ENCODE peak calls at places on chromosomes 5 and 9, in eight cellular contexts. O, M, D, B, I, V, S and T are unnamed samples.
A peak's percentile ranks its signal among the peaks of the same experiment; 100 is the strongest.

GRCh38 chr9:2065704-2066103 is 50.6 kb downstream of the SMARCA2 start:
- DNase-seq in B (no peak), S (no peak), I (no peak), M (no peak), D (no peak), O (no peak), V (no peak), T (no peak)

GRCh38 chr9:136220017-136220729 is 15.2 kb upstream of the LHX3 start:
- DNase-seq in M (no peak), B (no peak), I (peak; percentile 53), V (no peak), O (peak; percentile 45), S (no peak), D (no peak), T (peak; percentile 58)

GRCh38 chr5:112637343-112637742 is 100.3 kb upstream of the APC start:
- DNase-seq in S (no peak), O (no peak), D (no peak), I (no peak), M (no peak), B (no peak), V (no peak), T (no peak)

GRCh38 chr9:110880123-110880522 is 158.1 kb downstream of the LPAR1 start:
- DNase-seq in O (no peak), S (no peak), M (no peak), B (no peak), V (no peak), D (no peak), I (peak; percentile 10), T (no peak)

GRCh38 chr9:87206064-87206661 is 258.9 kb upstream of the GAS1 start:
- DNase-seq in O (no peak), M (no peak), B (no peak), I (no peak), V (no peak), S (no peak), D (no peak), T (no peak)

GRCh38 chr9:81002242-81002641 is 687.1 kb downstream of the TLE1 start:
- DNase-seq in O (peak; percentile 18), B (no peak), S (no peak), I (peak; percentile 56), V (no peak), M (no peak), D (no peak), T (no peak)

GRCh38 chr5:159913048-159913447 is 3.2 kb upstream of the ADRA1B start:
- DNase-seq in I (no peak), O (no peak), V (no peak), S (no peak), B (peak; percentile 70), M (peak; percentile 63), D (no peak), T (no peak)

GRCh38 chr9:106883626-106884190 is 20.7 kb downstream of the ZNF462 start:
- DNase-seq in V (no peak), M (no peak), S (no peak), O (no peak), B (no peak), D (no peak), I (no peak), T (no peak)

GRCh38 chr5:83654427-83654994 is 66.1 kb downstream of the HAPLN1 start:
- DNase-seq in B (no peak), I (no peak), O (no peak), V (no peak), M (no peak), D (no peak), S (no peak), T (no peak)

GRCh38 chr5:161600156-161600555 is 53.6 kb upstream of the GABRB2 start:
- DNase-seq in M (no peak), S (no peak), V (no peak), O (no peak), I (peak; percentile 1), B (no peak), D (no peak), T (no peak)

GRCh38 chr9:36263662-36264061 is 5.4 kb upstream of the GNE start:
- DNase-seq in V (no peak), B (no peak), M (no peak), S (no peak), D (no peak), O (no peak), I (no peak), T (no peak)

GRCh38 chr5:159759791-159760300 is 156.4 kb upstream of the ADRA1B start:
- DNase-seq in M (no peak), O (no peak), D (no peak), V (no peak), B (no peak), I (no peak), S (no peak), T (no peak)

GRCh38 chr9:122418016-122418415 is 47.2 kb downstream of the PTGS1 start:
- DNase-seq in B (no peak), M (no peak), V (no peak), O (no peak), D (no peak), S (no peak), I (no peak), T (no peak)

DNA sequence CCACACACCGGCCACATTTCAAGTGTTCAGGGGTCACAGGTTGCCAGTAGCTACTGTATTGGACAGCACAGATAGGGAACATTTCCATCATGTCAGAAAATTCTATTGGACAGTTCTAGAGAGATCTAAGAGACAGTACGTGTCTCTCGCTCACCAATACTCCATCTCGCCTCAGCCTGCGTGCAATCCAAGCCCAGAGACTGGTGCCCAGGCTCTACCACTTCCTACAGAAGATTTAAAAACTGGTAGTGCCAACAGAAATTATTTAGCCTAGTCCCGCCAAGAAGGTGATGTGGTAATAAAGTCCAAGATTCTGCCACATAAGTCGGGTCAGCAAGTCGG is 390 bp upstream of the SNX2 start:
- DNase-seq in S (no peak), M (no peak), O (no peak), B (peak; percentile 12), V (no peak), D (no peak), I (no peak), T (no peak)
- H3K27ac ChIP-seq in S (peak overlapping the region; percentile 84), M (peak overlapping the region; percentile 88), O (no peak overlapping the region), B (peak overlapping the region; percentile 29), V (peak overlapping the region; percentile 87), D (peak overlapping the region; percentile 37), I (no peak overlapping the region), T (peak overlapping the region; percentile 27)

GRCh38 chr5:115686692-115687054 is 60.8 kb upstream of the TMED7 start:
- DNase-seq in M (no peak), B (no peak), O (no peak), I (no peak), D (no peak), V (no peak), S (no peak), T (no peak)

GRCh38 chr5:115685480-115685879 is 59.6 kb upstream of the TMED7 start:
- DNase-seq in S (no peak), D (no peak), V (no peak), O (no peak), M (no peak), B (no peak), I (peak; percentile 52), T (no peak)

DNA sequence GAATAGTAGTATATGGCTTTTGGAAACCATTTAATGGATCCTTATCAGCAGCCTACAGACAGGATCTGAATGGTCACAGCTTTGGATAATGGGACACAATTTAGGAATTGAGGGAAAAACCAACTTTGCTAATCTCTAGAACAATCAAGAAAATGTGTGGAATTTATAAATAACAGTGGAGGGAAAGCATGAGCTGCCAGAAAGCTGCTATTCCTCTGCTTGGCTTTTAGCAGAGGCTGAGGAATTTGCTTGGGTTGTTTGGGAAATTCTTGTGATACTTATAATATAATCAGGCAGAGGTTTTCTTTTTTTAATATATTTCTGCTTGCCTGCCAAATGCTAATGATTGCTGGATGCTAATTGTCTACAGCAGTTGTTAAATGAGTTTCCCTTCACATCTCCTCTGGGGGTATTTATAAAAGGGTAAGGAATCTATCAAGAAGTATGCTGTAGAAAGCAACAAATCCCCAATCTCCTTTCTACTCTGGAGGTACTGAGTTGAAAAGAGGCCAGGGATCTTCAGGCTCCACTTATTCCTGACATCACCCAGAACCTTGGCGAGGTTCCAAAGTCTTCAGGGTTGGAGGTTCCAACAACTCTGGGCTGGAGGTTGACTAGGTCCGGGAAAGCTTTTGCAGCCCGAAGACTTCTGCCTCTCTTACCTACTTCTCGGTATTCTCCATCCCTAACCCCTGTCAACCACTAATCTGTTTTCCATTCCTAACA is 60.3 kb upstream of the TMED7 start:
- DNase-seq in S (no peak), D (no peak), I (peak; percentile 53), M (peak; percentile 17), O (no peak), B (no peak), V (peak; percentile 66), T (no peak)
- H3K4me3 ChIP-seq in S (no peak overlapping the region), D (no peak overlapping the region), I (no peak overlapping the region), M (no peak overlapping the region), O (no peak overlapping the region), B (no peak overlapping the region), V (no peak overlapping the region), T (no peak overlapping the region)

GRCh38 chr9:30714389-30714788 is 1670.1 kb upstream of the ACO1 start:
- DNase-seq in I (no peak), B (no peak), D (no peak), S (no peak), O (no peak), M (no peak), V (no peak), T (no peak)

GRCh38 chr9:30718483-30718882 is 1666.0 kb upstream of the ACO1 start:
- DNase-seq in O (no peak), D (no peak), S (no peak), M (no peak), B (no peak), V (no peak), I (no peak), T (no peak)

GRCh38 chr9:30711591-30711990 is 1672.9 kb upstream of the ACO1 start:
- DNase-seq in V (no peak), I (no peak), D (no peak), M (no peak), S (no peak), B (no peak), O (no peak), T (no peak)

DNA sequence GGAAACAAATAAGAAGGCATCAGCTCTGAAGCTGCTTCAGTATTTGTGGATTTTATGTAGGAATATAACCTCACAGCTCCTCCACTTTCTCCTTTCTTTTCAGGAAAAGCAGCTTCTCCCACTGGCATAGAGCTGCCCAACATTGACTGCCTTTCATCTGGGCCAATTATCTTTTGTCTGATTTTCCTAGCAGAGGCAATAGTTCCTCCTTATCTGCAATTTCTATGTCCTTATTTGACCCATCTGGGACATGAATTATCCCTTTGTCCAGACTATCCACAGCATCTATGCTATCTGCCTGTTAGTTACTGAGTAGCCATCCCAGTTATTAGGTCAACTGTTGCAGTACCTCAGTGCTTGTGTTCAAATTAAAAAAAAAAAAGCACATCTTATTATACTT is 1671.2 kb upstream of the ACO1 start:
- DNase-seq in V (no peak), O (no peak), S (no peak), D (no peak), I (no peak), B (no peak), M (no peak), T (no peak)
- H3K27ac ChIP-seq in V (no peak overlapping the region), O (no peak overlapping the region), S (no peak overlapping the region), D (no peak overlapping the region), I (no peak overlapping the region), B (no peak overlapping the region), M (no peak overlapping the region), T (no peak overlapping the region)

DNA sequence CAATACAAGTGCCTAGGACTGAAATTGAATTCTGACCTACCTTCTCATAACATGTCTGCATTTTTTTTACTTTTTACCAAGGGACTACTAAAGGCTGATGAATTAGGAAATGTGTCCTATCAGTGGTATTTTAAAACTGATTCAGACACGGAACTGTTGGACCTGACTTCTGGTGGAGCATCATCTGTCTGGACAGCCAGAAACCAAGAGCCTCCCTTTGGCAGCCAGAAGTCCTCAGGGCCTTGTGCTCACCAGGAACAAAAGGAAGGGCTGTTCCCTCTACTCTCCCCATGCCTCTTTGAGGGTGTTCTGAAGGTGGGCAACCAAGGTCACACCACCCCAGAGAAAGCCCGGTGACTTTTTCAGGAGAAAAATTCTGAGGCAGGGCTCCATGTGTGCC is 143.5 kb downstream of the SCAMP1 start:
- DNase-seq in S (no peak), O (no peak), V (no peak), D (no peak), I (no peak), M (no peak), B (no peak), T (no peak)
- H3K4me3 ChIP-seq in S (no peak overlapping the region), O (no peak overlapping the region), V (no peak overlapping the region), D (no peak overlapping the region), I (no peak overlapping the region), M (no peak overlapping the region), B (no peak overlapping the region), T (no peak overlapping the region)